ENCODE peak calls at places on chromosome X, in ten cellular contexts. X, W, Q, G, O, U, N, V, B and J are unnamed samples.

GRCh38 chrX:44344194-44344593 is 722 bp upstream of the EFHC2 start:
- DNase-seq in X (no peak), W (peak), Q (no peak), G (no peak), O (no peak), U (peak), N (no peak), V (no peak), B (peak), J (no peak)

GRCh38 chrX:57900961-57901360 is 9.3 kb downstream of the ZXDA start:
- DNase-seq in X (no peak), W (no peak), Q (peak), G (no peak), O (no peak), U (no peak), N (no peak), V (no peak), B (no peak), J (no peak)

GRCh38 chrX:69155786-69156520 is 9.3 kb downstream of the PJA1 start:
- DNase-seq in X (no peak), W (no peak), Q (no peak), G (no peak), O (no peak), U (no peak), N (no peak), V (no peak), B (no peak), J (no peak)

GRCh38 chrX:45771114-45771513 is 570.4 kb upstream of the DIPK2B start:
- DNase-seq in X (peak), W (no peak), Q (peak), G (peak), O (peak), U (no peak), N (peak), V (no peak), B (no peak), J (no peak)

GRCh38 chrX:101478366-101478765 is 6.9 kb upstream of the ARMCX4 start:
- DNase-seq in X (no peak), W (no peak), Q (peak), G (no peak), O (no peak), U (no peak), N (peak), V (no peak), B (no peak), J (no peak)

GRCh38 chrX:42188730-42189129 is 265.4 kb upstream of the CASK start:
- DNase-seq in X (no peak), W (no peak), Q (no peak), G (no peak), O (no peak), U (no peak), N (no peak), V (no peak), B (no peak), J (no peak)

GRCh38 chrX:78125148-78125547 is 14.3 kb downstream of the TAF9B start:
- DNase-seq in X (no peak), W (no peak), Q (no peak), G (no peak), O (no peak), U (no peak), N (no peak), V (no peak), B (no peak), J (no peak)

GRCh38 chrX:25544641-25545040 is 528.9 kb upstream of the ARX start:
- DNase-seq in X (no peak), W (no peak), Q (peak), G (no peak), O (peak), U (no peak), N (peak), V (no peak), B (no peak), J (no peak)

GRCh38 chrX:144219035-144219434 is 335.2 kb downstream of the UBE2NL start:
- DNase-seq in X (peak), W (no peak), Q (peak), G (no peak), O (no peak), U (no peak), N (no peak), V (no peak), B (no peak), J (no peak)

GRCh38 chrX:45505214-45505613 is 304.5 kb upstream of the DIPK2B start:
- DNase-seq in X (no peak), W (peak), Q (peak), G (no peak), O (no peak), U (no peak), N (peak), V (no peak), B (no peak), J (no peak)

GRCh38 chrX:14630724-14631123 is 101.4 kb downstream of the GLRA2 start:
- DNase-seq in X (no peak), W (no peak), Q (peak), G (no peak), O (no peak), U (no peak), N (no peak), V (no peak), B (no peak), J (no peak)

GRCh38 chrX:134633832-134634231 is 24.4 kb downstream of the PLAC1 start:
- DNase-seq in X (no peak), W (no peak), Q (no peak), G (no peak), O (no peak), U (no peak), N (no peak), V (no peak), B (no peak), J (no peak)

GRCh38 chrX:9433596-9433995 is 31.3 kb upstream of the TBL1X start:
- DNase-seq in X (no peak), W (no peak), Q (no peak), G (no peak), O (no peak), U (no peak), N (no peak), V (no peak), B (no peak), J (no peak)

GRCh38 chrX:127038065-127038464 is 218.5 kb downstream of the PRR32 start:
- DNase-seq in X (no peak), W (no peak), Q (no peak), G (no peak), O (no peak), U (no peak), N (no peak), V (no peak), B (no peak), J (no peak)

GRCh38 chrX:15988661-15989603 is 134.3 kb upstream of the AP1S2 start:
- DNase-seq in X (peak), W (no peak), Q (peak), G (peak), O (peak), U (no peak), N (peak), V (no peak), B (no peak), J (no peak)

GRCh38 chrX:110563276-110563675 is 204.6 kb downstream of the RTL9 start:
- DNase-seq in X (no peak), W (no peak), Q (peak), G (peak), O (peak), U (no peak), N (no peak), V (no peak), B (no peak), J (no peak)

GRCh38 chrX:39244146-39244545 is 442.9 kb downstream of the MID1IP1 start:
- DNase-seq in X (no peak), W (no peak), Q (peak), G (no peak), O (peak), U (no peak), N (no peak), V (no peak), B (no peak), J (no peak)

GRCh38 chrX:21952624-21953023 is 12.1 kb downstream of the SMS start:
- DNase-seq in X (no peak), W (no peak), Q (no peak), G (no peak), O (no peak), U (no peak), N (no peak), V (no peak), B (no peak), J (no peak)

GRCh38 chrX:1483843-1484637 is 31.3 kb upstream of the ASMTL start:
- DNase-seq in X (no peak), W (no peak), Q (no peak), G (no peak), O (no peak), U (peak), N (no peak), V (no peak), B (no peak), J (peak)

GRCh38 chrX:47560179-47560830 is 700 bp upstream of the ARAF start:
- DNase-seq in X (no peak), W (no peak), Q (no peak), G (no peak), O (no peak), U (no peak), N (no peak), V (no peak), B (no peak), J (no peak)

GRCh38 chrX:71542825-71543224 is 9.9 kb downstream of the OGT start:
- DNase-seq in X (no peak), W (no peak), Q (no peak), G (no peak), O (peak), U (no peak), N (no peak), V (no peak), B (no peak), J (no peak)

GRCh38 chrX:1077140-1077539 is 135.3 kb downstream of the CRLF2 start:
- DNase-seq in X (no peak), W (no peak), Q (no peak), G (no peak), O (no peak), U (no peak), N (no peak), V (no peak), B (no peak), J (no peak)

GRCh38 chrX:130726661-130727060 is 176.3 kb downstream of the ENOX2 start:
- DNase-seq in X (no peak), W (no peak), Q (peak), G (peak), O (peak), U (no peak), N (peak), V (no peak), B (no peak), J (no peak)

GRCh38 chrX:135185795-135186443 is 14.7 kb upstream of the CT55 start:
- DNase-seq in X (peak), W (peak), Q (peak), G (peak), O (peak), U (peak), N (peak), V (no peak), B (peak), J (peak)

GRCh38 chrX:5528057-5528456 is 700.6 kb downstream of the NLGN4X start:
- DNase-seq in X (no peak), W (no peak), Q (no peak), G (no peak), O (no peak), U (no peak), N (no peak), V (no peak), B (no peak), J (no peak)

GRCh38 chrX:15405846-15406245 is 21.6 kb upstream of the VEGFD start:
- DNase-seq in X (peak), W (no peak), Q (peak), G (no peak), O (no peak), U (no peak), N (no peak), V (no peak), B (no peak), J (no peak)

GRCh38 chrX:661154-661553 is 30.6 kb downstream of the SHOX start:
- DNase-seq in X (no peak), W (no peak), Q (no peak), G (no peak), O (no peak), U (no peak), N (no peak), V (no peak), B (no peak), J (no peak)

GRCh38 chrX:52263417-52263816 is 78.7 kb downstream of the MAGED4 start:
- DNase-seq in X (no peak), W (no peak), Q (no peak), G (no peak), O (no peak), U (no peak), N (no peak), V (no peak), B (no peak), J (no peak)

GRCh38 chrX:23884427-23885024 is 23.2 kb downstream of the APOO start:
- DNase-seq in X (no peak), W (no peak), Q (peak), G (no peak), O (no peak), U (no peak), N (peak), V (no peak), B (no peak), J (no peak)